ENCODE peak calls at places on chromosomes 11 and 22, in nine cellular contexts. One of them, this sample, is unnamed.

GRCh38 chr11:20038364-20038893 is 121.8 kb downstream of the DBX1 start:
- DNase-seq in H7: no peak
- DNase-seq in epithelial cell of proximal tubule: no peak
- DNase-seq in Daoy: no peak
- DNase-seq in stimulated activated CD4-positive, alpha-beta T cell treated with anti-CD3 and anti-CD28 coated beads, Interleukin-2, amount 100 ng/mL, for 24 hours: no peak
- DNase-seq in right cardiac atrium: no peak
- DNase-seq in caudate nucleus: no peak
- DNase-seq in stimulated activated CD8-positive, alpha-beta memory T cell treated with anti-CD3 and anti-CD28 coated beads, Interleukin-12 subunit alpha, Interleukin-12 subunit beta, amount 100 ng/mL, for 4 hours: no peak
- DNase-seq in nephron progenitor cell: no peak
- DNase-seq in this sample: no peak

GRCh38 chr22:19889951-19890350 is 35.3 kb upstream of the GNB1L start:
- DNase-seq in H7: peak
- DNase-seq in epithelial cell of proximal tubule: no peak
- DNase-seq in Daoy: no peak
- DNase-seq in stimulated activated CD4-positive, alpha-beta T cell treated with anti-CD3 and anti-CD28 coated beads, Interleukin-2, amount 100 ng/mL, for 24 hours: no peak
- DNase-seq in right cardiac atrium: peak
- DNase-seq in caudate nucleus: no peak
- DNase-seq in stimulated activated CD8-positive, alpha-beta memory T cell treated with anti-CD3 and anti-CD28 coated beads, Interleukin-12 subunit alpha, Interleukin-12 subunit beta, amount 100 ng/mL, for 4 hours: no peak
- DNase-seq in nephron progenitor cell: no peak
- DNase-seq in this sample: no peak

GRCh38 chr22:32352681-32353080 is 5.0 kb upstream of the RFPL3 start:
- DNase-seq in H7: peak
- DNase-seq in epithelial cell of proximal tubule: no peak
- DNase-seq in Daoy: peak
- DNase-seq in stimulated activated CD4-positive, alpha-beta T cell treated with anti-CD3 and anti-CD28 coated beads, Interleukin-2, amount 100 ng/mL, for 24 hours: no peak
- DNase-seq in right cardiac atrium: no peak
- DNase-seq in caudate nucleus: no peak
- DNase-seq in stimulated activated CD8-positive, alpha-beta memory T cell treated with anti-CD3 and anti-CD28 coated beads, Interleukin-12 subunit alpha, Interleukin-12 subunit beta, amount 100 ng/mL, for 4 hours: no peak
- DNase-seq in nephron progenitor cell: no peak
- DNase-seq in this sample: no peak

GRCh38 chr22:46078241-46079092 is 71.9 kb upstream of the PPARA start:
- DNase-seq in H7: peak
- DNase-seq in epithelial cell of proximal tubule: no peak
- DNase-seq in Daoy: peak
- DNase-seq in stimulated activated CD4-positive, alpha-beta T cell treated with anti-CD3 and anti-CD28 coated beads, Interleukin-2, amount 100 ng/mL, for 24 hours: no peak
- DNase-seq in right cardiac atrium: peak
- DNase-seq in caudate nucleus: no peak
- DNase-seq in stimulated activated CD8-positive, alpha-beta memory T cell treated with anti-CD3 and anti-CD28 coated beads, Interleukin-12 subunit alpha, Interleukin-12 subunit beta, amount 100 ng/mL, for 4 hours: no peak
- DNase-seq in nephron progenitor cell: no peak
- DNase-seq in this sample: no peak

GRCh38 chr11:8092587-8093424 is 11.8 kb downstream of the TUB start:
- DNase-seq in H7: peak
- DNase-seq in epithelial cell of proximal tubule: no peak
- DNase-seq in Daoy: peak
- DNase-seq in stimulated activated CD4-positive, alpha-beta T cell treated with anti-CD3 and anti-CD28 coated beads, Interleukin-2, amount 100 ng/mL, for 24 hours: peak
- DNase-seq in right cardiac atrium: peak
- DNase-seq in caudate nucleus: no peak
- DNase-seq in stimulated activated CD8-positive, alpha-beta memory T cell treated with anti-CD3 and anti-CD28 coated beads, Interleukin-12 subunit alpha, Interleukin-12 subunit beta, amount 100 ng/mL, for 4 hours: no peak
- DNase-seq in nephron progenitor cell: peak
- DNase-seq in this sample: peak

GRCh38 chr11:19814421-19814820 is 101.8 kb downstream of the NAV2 start:
- DNase-seq in H7: no peak
- DNase-seq in epithelial cell of proximal tubule: no peak
- DNase-seq in Daoy: no peak
- DNase-seq in stimulated activated CD4-positive, alpha-beta T cell treated with anti-CD3 and anti-CD28 coated beads, Interleukin-2, amount 100 ng/mL, for 24 hours: no peak
- DNase-seq in right cardiac atrium: no peak
- DNase-seq in caudate nucleus: no peak
- DNase-seq in stimulated activated CD8-positive, alpha-beta memory T cell treated with anti-CD3 and anti-CD28 coated beads, Interleukin-12 subunit alpha, Interleukin-12 subunit beta, amount 100 ng/mL, for 4 hours: no peak
- DNase-seq in nephron progenitor cell: no peak
- DNase-seq in this sample: no peak

GRCh38 chr11:123300874-123301695 is 106.0 kb upstream of the CLMP start:
- DNase-seq in H7: no peak
- DNase-seq in epithelial cell of proximal tubule: peak
- DNase-seq in Daoy: no peak
- DNase-seq in stimulated activated CD4-positive, alpha-beta T cell treated with anti-CD3 and anti-CD28 coated beads, Interleukin-2, amount 100 ng/mL, for 24 hours: no peak
- DNase-seq in right cardiac atrium: no peak
- DNase-seq in caudate nucleus: no peak
- DNase-seq in stimulated activated CD8-positive, alpha-beta memory T cell treated with anti-CD3 and anti-CD28 coated beads, Interleukin-12 subunit alpha, Interleukin-12 subunit beta, amount 100 ng/mL, for 4 hours: no peak
- DNase-seq in nephron progenitor cell: no peak
- DNase-seq in this sample: no peak

GRCh38 chr22:49425356-49425755 is 402.3 kb downstream of the BRD1 start:
- DNase-seq in H7: no peak
- DNase-seq in epithelial cell of proximal tubule: no peak
- DNase-seq in Daoy: peak
- DNase-seq in stimulated activated CD4-positive, alpha-beta T cell treated with anti-CD3 and anti-CD28 coated beads, Interleukin-2, amount 100 ng/mL, for 24 hours: no peak
- DNase-seq in right cardiac atrium: no peak
- DNase-seq in caudate nucleus: no peak
- DNase-seq in stimulated activated CD8-positive, alpha-beta memory T cell treated with anti-CD3 and anti-CD28 coated beads, Interleukin-12 subunit alpha, Interleukin-12 subunit beta, amount 100 ng/mL, for 4 hours: no peak
- DNase-seq in nephron progenitor cell: no peak
- DNase-seq in this sample: no peak

GRCh38 chr11:16082532-16083055 is 273.8 kb downstream of the SOX6 start:
- DNase-seq in H7: no peak
- DNase-seq in epithelial cell of proximal tubule: no peak
- DNase-seq in Daoy: no peak
- DNase-seq in stimulated activated CD4-positive, alpha-beta T cell treated with anti-CD3 and anti-CD28 coated beads, Interleukin-2, amount 100 ng/mL, for 24 hours: no peak
- DNase-seq in right cardiac atrium: no peak
- DNase-seq in caudate nucleus: no peak
- DNase-seq in stimulated activated CD8-positive, alpha-beta memory T cell treated with anti-CD3 and anti-CD28 coated beads, Interleukin-12 subunit alpha, Interleukin-12 subunit beta, amount 100 ng/mL, for 4 hours: no peak
- DNase-seq in nephron progenitor cell: no peak
- DNase-seq in this sample: no peak

GRCh38 chr11:76614471-76615183 is 55.9 kb downstream of the LRRC32 start:
- DNase-seq in H7: no peak
- DNase-seq in epithelial cell of proximal tubule: no peak
- DNase-seq in Daoy: peak
- DNase-seq in stimulated activated CD4-positive, alpha-beta T cell treated with anti-CD3 and anti-CD28 coated beads, Interleukin-2, amount 100 ng/mL, for 24 hours: no peak
- DNase-seq in right cardiac atrium: peak
- DNase-seq in caudate nucleus: no peak
- DNase-seq in stimulated activated CD8-positive, alpha-beta memory T cell treated with anti-CD3 and anti-CD28 coated beads, Interleukin-12 subunit alpha, Interleukin-12 subunit beta, amount 100 ng/mL, for 4 hours: no peak
- DNase-seq in nephron progenitor cell: no peak
- DNase-seq in this sample: no peak

GRCh38 chr11:132122701-132123100 is 752.3 kb downstream of the NTM start:
- DNase-seq in H7: no peak
- DNase-seq in epithelial cell of proximal tubule: no peak
- DNase-seq in Daoy: no peak
- DNase-seq in stimulated activated CD4-positive, alpha-beta T cell treated with anti-CD3 and anti-CD28 coated beads, Interleukin-2, amount 100 ng/mL, for 24 hours: no peak
- DNase-seq in right cardiac atrium: no peak
- DNase-seq in caudate nucleus: no peak
- DNase-seq in stimulated activated CD8-positive, alpha-beta memory T cell treated with anti-CD3 and anti-CD28 coated beads, Interleukin-12 subunit alpha, Interleukin-12 subunit beta, amount 100 ng/mL, for 4 hours: no peak
- DNase-seq in nephron progenitor cell: no peak
- DNase-seq in this sample: no peak

GRCh38 chr22:20758688-20759087 is 15.2 kb upstream of the SERPIND1 start:
- DNase-seq in H7: peak
- DNase-seq in epithelial cell of proximal tubule: no peak
- DNase-seq in Daoy: no peak
- DNase-seq in stimulated activated CD4-positive, alpha-beta T cell treated with anti-CD3 and anti-CD28 coated beads, Interleukin-2, amount 100 ng/mL, for 24 hours: no peak
- DNase-seq in right cardiac atrium: no peak
- DNase-seq in caudate nucleus: no peak
- DNase-seq in stimulated activated CD8-positive, alpha-beta memory T cell treated with anti-CD3 and anti-CD28 coated beads, Interleukin-12 subunit alpha, Interleukin-12 subunit beta, amount 100 ng/mL, for 4 hours: no peak
- DNase-seq in nephron progenitor cell: no peak
- DNase-seq in this sample: no peak

GRCh38 chr22:40855960-40856512 is 403 bp downstream of the ST13 start:
- DNase-seq in H7: peak
- DNase-seq in epithelial cell of proximal tubule: no peak
- DNase-seq in Daoy: peak
- DNase-seq in stimulated activated CD4-positive, alpha-beta T cell treated with anti-CD3 and anti-CD28 coated beads, Interleukin-2, amount 100 ng/mL, for 24 hours: no peak
- DNase-seq in right cardiac atrium: no peak
- DNase-seq in caudate nucleus: no peak
- DNase-seq in stimulated activated CD8-positive, alpha-beta memory T cell treated with anti-CD3 and anti-CD28 coated beads, Interleukin-12 subunit alpha, Interleukin-12 subunit beta, amount 100 ng/mL, for 4 hours: no peak
- DNase-seq in nephron progenitor cell: peak
- DNase-seq in this sample: peak

GRCh38 chr11:96000064-96000463 is 76.2 kb upstream of the MTMR2 start:
- DNase-seq in H7: no peak
- DNase-seq in epithelial cell of proximal tubule: no peak
- DNase-seq in Daoy: no peak
- DNase-seq in stimulated activated CD4-positive, alpha-beta T cell treated with anti-CD3 and anti-CD28 coated beads, Interleukin-2, amount 100 ng/mL, for 24 hours: no peak
- DNase-seq in right cardiac atrium: no peak
- DNase-seq in caudate nucleus: no peak
- DNase-seq in stimulated activated CD8-positive, alpha-beta memory T cell treated with anti-CD3 and anti-CD28 coated beads, Interleukin-12 subunit alpha, Interleukin-12 subunit beta, amount 100 ng/mL, for 4 hours: no peak
- DNase-seq in nephron progenitor cell: no peak
- DNase-seq in this sample: no peak

GRCh38 chr22:24758164-24758799 is 16.2 kb downstream of the PIWIL3 start:
- DNase-seq in H7: peak
- DNase-seq in epithelial cell of proximal tubule: peak
- DNase-seq in Daoy: peak
- DNase-seq in stimulated activated CD4-positive, alpha-beta T cell treated with anti-CD3 and anti-CD28 coated beads, Interleukin-2, amount 100 ng/mL, for 24 hours: peak
- DNase-seq in right cardiac atrium: peak
- DNase-seq in caudate nucleus: no peak
- DNase-seq in stimulated activated CD8-positive, alpha-beta memory T cell treated with anti-CD3 and anti-CD28 coated beads, Interleukin-12 subunit alpha, Interleukin-12 subunit beta, amount 100 ng/mL, for 4 hours: no peak
- DNase-seq in nephron progenitor cell: peak
- DNase-seq in this sample: peak

GRCh38 chr11:132114743-132115142 is 744.3 kb downstream of the NTM start:
- DNase-seq in H7: no peak
- DNase-seq in epithelial cell of proximal tubule: no peak
- DNase-seq in Daoy: no peak
- DNase-seq in stimulated activated CD4-positive, alpha-beta T cell treated with anti-CD3 and anti-CD28 coated beads, Interleukin-2, amount 100 ng/mL, for 24 hours: no peak
- DNase-seq in right cardiac atrium: no peak
- DNase-seq in caudate nucleus: no peak
- DNase-seq in stimulated activated CD8-positive, alpha-beta memory T cell treated with anti-CD3 and anti-CD28 coated beads, Interleukin-12 subunit alpha, Interleukin-12 subunit beta, amount 100 ng/mL, for 4 hours: no peak
- DNase-seq in nephron progenitor cell: no peak
- DNase-seq in this sample: no peak

This sample was measured in CMK.